ENCODE peak calls at places on chromosomes 12 and 14, in six cellular contexts. O is fibroblast of lung, J is left lung, A is dorsolateral prefrontal cortex, Y is heart left ventricle, W is GM23248. P is an unnamed sample.

GRCh38 chr12:130818381-130819247 is 20.4 kb downstream of the STX2 start:
- DNase-seq in A (peak), O (peak), Y (peak), J (peak), W (peak), P (no peak)

GRCh38 chr12:132218915-132219314 is 74.7 kb downstream of the NOC4L start:
- DNase-seq in Y (no peak), J (no peak), O (no peak), A (no peak), W (no peak), P (no peak)

GRCh38 chr14:104020471-104020870 is 65.0 kb upstream of the ASPG start:
- DNase-seq in W (no peak), A (no peak), O (no peak), J (no peak), Y (no peak), P (no peak)

GRCh38 chr14:67943947-67944346 is 124.4 kb downstream of the RAD51B start:
- DNase-seq in W (peak), Y (peak), J (peak), O (peak), A (peak), P (peak)

GRCh38 chr14:93003945-93004698 is 81.2 kb downstream of the CHGA start:
- DNase-seq in A (no peak), J (no peak), W (no peak), O (peak), Y (no peak), P (no peak)

GRCh38 chr12:124005736-124006581 is 32.9 kb downstream of the ZNF664 start:
- DNase-seq in A (no peak), O (no peak), J (no peak), Y (no peak), W (no peak), P (no peak)

GRCh38 chr12:45388545-45388944 is 172.7 kb downstream of the ANO6 start:
- DNase-seq in W (peak), J (no peak), O (peak), Y (peak), A (no peak), P (peak)

GRCh38 chr14:71139058-71139946 is 232.0 kb downstream of the PCNX1 start:
- DNase-seq in J (peak), W (peak), Y (peak), A (peak), O (peak), P (no peak)

GRCh38 chr12:44750468-44750867 is 125.6 kb downstream of the NELL2 start:
- DNase-seq in J (no peak), A (no peak), Y (no peak), W (no peak), O (no peak), P (peak)

GRCh38 chr12:106062693-106063092 is 76.1 kb downstream of the NUAK1 start:
- DNase-seq in J (no peak), A (no peak), W (no peak), Y (no peak), O (no peak), P (no peak)

GRCh38 chr14:30058401-30058800 is 130.8 kb upstream of the PRKD1 start:
- DNase-seq in J (no peak), W (peak), O (no peak), Y (no peak), A (no peak), P (no peak)

GRCh38 chr12:112852127-112852526 is 54.6 kb upstream of the OAS1 start:
- DNase-seq in O (no peak), Y (no peak), J (no peak), A (no peak), W (no peak), P (no peak)

GRCh38 chr14:74610866-74611671 is 968 bp downstream of the LTBP2 start:
- DNase-seq in Y (no peak), J (no peak), O (peak), W (peak), A (no peak), P (no peak)

GRCh38 chr12:120944645-120945217 is 33.6 kb upstream of the HNF1A start:
- DNase-seq in W (peak), A (no peak), O (peak), Y (peak), J (peak), P (no peak)

GRCh38 chr14:88614218-88614907 is 51.5 kb downstream of the ZC3H14 start:
- DNase-seq in O (peak), J (no peak), W (peak), A (no peak), Y (no peak), P (peak)

GRCh38 chr14:59343585-59343984 is 121.6 kb downstream of the GPR135 start:
- DNase-seq in O (no peak), W (no peak), A (no peak), Y (peak), J (no peak), P (no peak)

GRCh38 chr14:76024211-76024907 is 38.8 kb downstream of the IFT43 start:
- DNase-seq in J (no peak), A (no peak), O (no peak), W (no peak), Y (no peak), P (no peak)

GRCh38 chr14:95222151-95222631 is 64.9 kb upstream of the DICER1 start:
- DNase-seq in A (no peak), Y (no peak), O (peak), W (peak), J (no peak), P (no peak)

GRCh38 chr12:84165998-84166571 is 746.5 kb downstream of the SLC6A15 start:
- DNase-seq in A (no peak), Y (no peak), J (no peak), W (no peak), O (no peak), P (no peak)

GRCh38 chr14:101475468-101476257 is 85.6 kb upstream of the DIO3 start:
- DNase-seq in J (peak), W (peak), A (no peak), O (peak), Y (no peak), P (no peak)

GRCh38 chr12:2924019-2924418 is 33.3 kb downstream of the TULP3 start:
- DNase-seq in Y (no peak), W (peak), A (no peak), J (no peak), O (peak), P (no peak)

GRCh38 chr14:26596722-26597030 is 1.2 kb downstream of the NOVA1 start:
- DNase-seq in Y (peak), O (peak), W (peak), A (peak), J (no peak), P (no peak)
- H3K4me3 ChIP-seq in Y (peak), O (peak), W (peak), A (peak), J (peak), P (peak)

GRCh38 chr14:100308112-100308792 is 2.0 kb upstream of the SLC25A29 start:
- DNase-seq in O (no peak), J (no peak), A (no peak), Y (no peak), W (no peak), P (no peak)
- H3K4me3 ChIP-seq in O (no peak), J (no peak), A (no peak), Y (peak), W (no peak), P (no peak)

GRCh38 chr14:105247715-105248367 is 492 bp upstream of the BTBD6 start:
- DNase-seq in O (no peak), Y (no peak), J (no peak), A (no peak), W (no peak), P (no peak)

GRCh38 chr14:105250986-105251385 is 2.7 kb downstream of the BTBD6 start:
- DNase-seq in J (no peak), A (no peak), Y (no peak), W (no peak), O (no peak), P (no peak)

GRCh38 chr14:105248368-105249174 is at the start of gene BTBD6:
- DNase-seq in W (peak), A (peak), J (peak), Y (peak), O (peak), P (peak)

GRCh38 chr14:105250008-105250366 is 1.7 kb downstream of the BTBD6 start:
- DNase-seq in Y (no peak), O (no peak), J (no peak), A (no peak), W (no peak), P (no peak)

GRCh38 chr14:105249175-105250007 is 1.1 kb downstream of the BTBD6 start:
- DNase-seq in W (peak), J (peak), A (no peak), Y (no peak), O (peak), P (peak)
- H3K4me3 ChIP-seq in W (peak), J (peak), A (peak), Y (peak), O (peak), P (peak)

GRCh38 chr14:49971156-49972141 is 78.6 kb downstream of the ARF6 start:
- DNase-seq in A (no peak), Y (no peak), O (peak), J (no peak), W (no peak), P (no peak)
- H3K4me3 ChIP-seq in A (no peak), Y (no peak), O (no peak), J (no peak), W (peak), P (no peak)